ENCODE peak calls at places on chromosome 22, in six cellular contexts. R is CD4-positive, alpha-beta T cell; F is GM13977; Y is GM06990; M is Caco-2; A is body of pancreas. K is an unnamed sample.

GRCh38 chr22:27624705-27625104 is 176.9 kb downstream of the MN1 start:
- DNase-seq in R (no peak), F (no peak), Y (no peak), M (no peak), A (no peak), K (no peak)

GRCh38 chr22:41028841-41029240 is 63.6 kb upstream of the EP300 start:
- DNase-seq in R (no peak), F (no peak), Y (no peak), M (no peak), A (no peak), K (no peak)

GRCh38 chr22:38246692-38247091 is 26.1 kb downstream of the TMEM184B start:
- DNase-seq in R (no peak), F (no peak), Y (no peak), M (no peak), A (no peak), K (no peak)

GRCh38 chr22:27381552-27381951 is 420.0 kb downstream of the MN1 start:
- DNase-seq in R (no peak), F (no peak), Y (no peak), M (no peak), A (no peak), K (no peak)

GRCh38 chr22:33887173-33887572 is 33.1 kb downstream of the LARGE1 start:
- DNase-seq in R (no peak), F (no peak), Y (no peak), M (no peak), A (no peak), K (no peak)

GRCh38 chr22:29480512-29481264 is 670 bp downstream of the NEFH start:
- DNase-seq in R (no peak), F (no peak), Y (peak), M (no peak), A (no peak), K (peak)

GRCh38 chr22:29813563-29813962 is 24.5 kb downstream of the ASCC2 start:
- DNase-seq in R (no peak), F (no peak), Y (no peak), M (peak), A (no peak), K (no peak)

GRCh38 chr22:43110444-43110926 is at the start of gene BIK:
- DNase-seq in R (peak), F (peak), Y (peak), M (peak), A (peak), K (no peak)

GRCh38 chr22:42680648-42681047 is 31.5 kb upstream of the CYB5R3 start:
- DNase-seq in R (no peak), F (no peak), Y (no peak), M (no peak), A (no peak), K (no peak)

GRCh38 chr22:29820941-29821789 is 16.9 kb downstream of the ASCC2 start:
- DNase-seq in R (no peak), F (peak), Y (peak), M (peak), A (peak), K (no peak)

GRCh38 chr22:32618461-32619140 is 144.0 kb downstream of the FBXO7 start:
- DNase-seq in R (no peak), F (no peak), Y (no peak), M (no peak), A (no peak), K (no peak)

GRCh38 chr22:29689872-29690213 is 30.0 kb upstream of the CABP7 start:
- DNase-seq in R (peak), F (peak), Y (no peak), M (peak), A (peak), K (no peak)

GRCh38 chr22:42282252-42282942 is 11.9 kb upstream of the TCF20 start:
- DNase-seq in R (no peak), F (no peak), Y (no peak), M (no peak), A (no peak), K (no peak)

GRCh38 chr22:30250713-30251267 is 4.2 kb upstream of the LIF start:
- DNase-seq in R (no peak), F (no peak), Y (no peak), M (no peak), A (peak), K (no peak)

DNA sequence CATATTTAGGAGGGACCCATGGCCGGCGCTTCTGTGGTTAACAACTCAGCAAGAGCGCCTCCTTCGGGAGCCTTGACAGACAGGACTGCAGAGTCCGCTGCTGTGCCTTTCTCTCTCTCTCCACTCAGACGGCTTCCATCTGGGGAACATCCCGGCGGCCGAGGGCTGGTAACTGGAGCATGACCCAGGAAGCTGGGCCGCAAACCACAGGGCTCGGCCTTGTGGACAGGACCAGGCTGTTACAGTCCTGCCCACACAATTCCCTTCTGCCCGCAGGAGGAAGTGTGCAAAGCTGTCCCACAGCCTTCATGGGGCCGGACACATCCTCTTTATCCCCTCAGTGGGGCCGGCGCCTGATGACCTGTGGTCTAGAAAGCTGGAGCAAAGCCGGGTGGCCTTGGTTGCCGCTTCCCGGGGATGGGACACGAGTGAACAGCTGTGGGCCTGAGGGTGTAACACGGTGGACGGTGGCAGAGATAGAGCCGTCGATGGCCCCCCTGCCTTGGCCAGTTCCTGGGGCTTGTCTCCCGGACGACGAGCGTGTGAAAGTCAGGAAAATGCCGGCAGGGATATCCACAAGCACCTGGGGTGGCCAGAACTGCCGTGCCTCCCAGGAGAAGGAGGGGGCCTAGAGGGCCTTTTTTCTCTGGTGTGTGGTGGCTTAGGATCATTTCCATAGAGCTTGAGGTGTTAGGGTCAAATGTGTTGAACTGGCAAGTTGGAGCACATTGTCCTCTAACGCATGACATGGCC is 50.1 kb downstream of the FBLN1 start:
- DNase-seq in R (no peak), F (no peak), Y (no peak), M (no peak), A (peak), K (no peak)
- TF ChIP-seq CTCF in R (no peak), F (no peak), Y (no peak), M (no peak), A (no peak), K (no peak)

GRCh38 chr22:37077802-37078448 is 26.4 kb downstream of the KCTD17 start:
- DNase-seq in R (peak), F (peak), Y (peak), M (peak), A (peak), K (peak)

GRCh38 chr22:37079158-37079557 is 27.6 kb downstream of the KCTD17 start:
- DNase-seq in R (no peak), F (no peak), Y (no peak), M (no peak), A (no peak), K (no peak)

GRCh38 chr22:37080438-37080837 is 28.9 kb downstream of the KCTD17 start:
- DNase-seq in R (no peak), F (no peak), Y (no peak), M (no peak), A (no peak), K (no peak)

GRCh38 chr22:37080838-37081237 is 28.7 kb downstream of the TMPRSS6 start:
- DNase-seq in R (no peak), F (no peak), Y (no peak), M (no peak), A (no peak), K (no peak)

GRCh38 chr22:37079668-37080171 is 28.2 kb downstream of the KCTD17 start:
- DNase-seq in R (peak), F (no peak), Y (no peak), M (no peak), A (no peak), K (no peak)
- TF ChIP-seq CTCF in R (no peak), F (no peak), Y (no peak), M (no peak), A (no peak), K (no peak)

GRCh38 chr22:39661842-39662676 is 91.5 kb downstream of the CACNA1I start:
- DNase-seq in R (peak), F (peak), Y (no peak), M (peak), A (peak), K (no peak)

GRCh38 chr22:39661501-39661841 is 90.9 kb downstream of the CACNA1I start:
- DNase-seq in R (no peak), F (no peak), Y (no peak), M (no peak), A (no peak), K (no peak)

GRCh38 chr22:39663751-39664150 is 93.2 kb downstream of the CACNA1I start:
- DNase-seq in R (no peak), F (no peak), Y (no peak), M (no peak), A (no peak), K (no peak)

GRCh38 chr22:39664485-39665200 is 94.1 kb downstream of the CACNA1I start:
- DNase-seq in R (no peak), F (peak), Y (no peak), M (peak), A (no peak), K (no peak)

DNA sequence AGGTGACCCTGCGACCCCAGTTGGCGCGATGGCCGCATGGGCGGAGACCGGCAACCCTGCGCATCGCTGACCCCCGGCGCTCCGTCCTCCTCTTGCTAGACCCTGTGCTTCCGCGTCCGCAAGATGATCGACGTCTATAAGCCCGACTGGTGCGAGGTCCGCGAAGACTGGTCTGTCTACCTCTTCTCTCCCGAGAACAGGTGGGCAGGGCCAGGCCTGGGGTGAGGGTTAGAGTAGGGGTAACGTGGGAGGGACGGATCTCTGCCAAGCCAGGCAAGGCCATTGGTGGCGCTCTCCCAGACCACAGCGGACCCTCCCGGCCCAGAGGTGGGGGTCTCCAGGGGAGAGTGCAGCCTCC is 92.1 kb downstream of the CACNA1I start:
- DNase-seq in R (no peak), F (no peak), Y (no peak), M (no peak), A (no peak), K (no peak)
- TF ChIP-seq CTCF in R (no peak), F (no peak), Y (no peak), M (no peak), A (no peak), K (no peak)

DNA sequence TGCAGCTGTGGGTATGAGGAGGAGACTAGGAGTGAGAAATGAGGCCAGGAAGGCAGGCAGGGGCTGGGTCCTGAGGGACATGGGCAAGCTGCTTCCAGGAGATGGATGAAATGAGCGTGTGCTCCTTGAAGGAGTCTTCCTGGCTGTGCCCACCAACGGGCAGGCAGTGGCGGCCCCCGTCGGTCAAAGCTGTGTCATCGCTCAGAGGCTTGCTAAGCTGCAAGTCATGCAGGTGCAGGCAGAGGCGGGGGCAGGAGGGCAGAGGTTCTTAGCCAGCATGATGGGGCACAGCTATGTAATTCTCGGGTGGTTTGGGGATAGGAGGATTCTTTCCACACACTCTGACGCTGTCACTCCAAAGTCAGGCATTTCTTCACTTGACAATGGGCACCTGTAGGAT is 12.5 kb upstream of the PEX26 start:
- DNase-seq in R (no peak), F (no peak), Y (no peak), M (no peak), A (no peak), K (no peak)
- TF ChIP-seq CTCF in R (no peak), F (no peak), Y (no peak), M (no peak), A (no peak), K (no peak)

DNA sequence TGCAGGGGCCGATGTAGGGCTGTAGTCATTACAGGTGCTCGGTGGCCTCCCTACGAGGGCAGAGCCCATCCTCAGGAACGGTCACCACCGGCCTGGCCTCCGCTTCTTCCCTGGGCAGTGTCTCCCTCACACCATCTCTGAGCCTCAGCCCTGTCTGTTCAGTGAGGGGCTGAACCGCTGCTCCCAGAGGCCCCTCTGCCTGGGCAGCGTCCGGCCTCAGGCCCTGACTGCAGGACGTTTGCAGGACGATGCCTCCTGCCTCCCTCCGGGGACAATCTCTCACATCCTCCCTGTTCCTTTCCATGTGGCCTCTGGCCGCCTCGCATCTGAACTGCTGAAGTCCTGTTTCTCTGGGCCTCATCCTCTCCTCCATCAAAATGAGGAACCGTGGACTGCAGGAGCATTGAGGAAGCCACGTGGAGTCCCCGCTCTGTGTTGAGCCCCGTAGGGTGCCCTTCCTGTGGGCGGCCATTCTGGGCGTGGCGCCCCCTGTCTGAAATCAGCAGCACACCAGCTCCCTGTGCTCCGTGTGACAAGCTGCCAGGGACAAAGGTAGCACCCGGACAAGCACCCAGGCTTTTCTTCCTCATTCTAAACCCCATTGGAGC is 933.5 kb downstream of the BRD1 start:
- DNase-seq in R (no peak), F (no peak), Y (no peak), M (no peak), A (no peak), K (no peak)
- TF ChIP-seq CTCF in R (no peak), F (no peak), Y (no peak), M (no peak), A (no peak), K (no peak)

GRCh38 chr22:20175597-20175900 is 24.7 kb upstream of the CCDC188 start:
- DNase-seq in R (no peak), F (no peak), Y (no peak), M (no peak), A (no peak), K (no peak)
- TF ChIP-seq CTCF in R (no peak), F (no peak), Y (no peak), M (no peak), A (no peak), K (no peak)

DNA sequence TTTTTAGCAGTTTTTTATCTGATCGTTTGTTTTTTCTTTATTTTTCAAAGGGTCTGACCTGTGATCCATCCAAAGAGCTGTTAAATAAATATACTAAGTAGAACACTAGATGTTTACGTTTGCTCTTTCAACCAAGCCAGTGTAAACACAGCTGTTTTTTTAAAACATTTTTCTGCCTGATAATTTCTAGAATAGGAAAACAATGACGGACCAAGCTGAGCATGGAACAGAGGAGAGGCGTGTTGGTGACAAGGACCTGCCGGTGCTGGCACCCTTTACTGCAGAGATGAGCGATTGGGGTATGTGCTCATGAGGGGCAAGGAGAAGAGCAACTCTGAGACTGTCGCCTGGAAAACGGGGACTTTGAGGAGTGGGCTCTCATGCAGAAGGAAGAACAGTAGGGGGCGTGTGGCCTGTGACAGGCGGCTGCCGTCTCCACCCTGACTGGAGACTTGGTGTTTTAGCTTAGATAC is 28.6 kb upstream of the PANX2 start:
- DNase-seq in R (no peak), F (no peak), Y (no peak), M (peak), A (no peak), K (no peak)
- TF ChIP-seq CTCF in R (no peak), F (no peak), Y (peak), M (peak), A (no peak), K (peak)

GRCh38 chr22:24555496-24556253 is at the start of gene SNRPD3:
- DNase-seq in R (peak), F (peak), Y (peak), M (peak), A (peak), K (peak)
- TF ChIP-seq CTCF in R (no peak), F (no peak), Y (no peak), M (peak), A (peak), K (no peak)

DNA sequence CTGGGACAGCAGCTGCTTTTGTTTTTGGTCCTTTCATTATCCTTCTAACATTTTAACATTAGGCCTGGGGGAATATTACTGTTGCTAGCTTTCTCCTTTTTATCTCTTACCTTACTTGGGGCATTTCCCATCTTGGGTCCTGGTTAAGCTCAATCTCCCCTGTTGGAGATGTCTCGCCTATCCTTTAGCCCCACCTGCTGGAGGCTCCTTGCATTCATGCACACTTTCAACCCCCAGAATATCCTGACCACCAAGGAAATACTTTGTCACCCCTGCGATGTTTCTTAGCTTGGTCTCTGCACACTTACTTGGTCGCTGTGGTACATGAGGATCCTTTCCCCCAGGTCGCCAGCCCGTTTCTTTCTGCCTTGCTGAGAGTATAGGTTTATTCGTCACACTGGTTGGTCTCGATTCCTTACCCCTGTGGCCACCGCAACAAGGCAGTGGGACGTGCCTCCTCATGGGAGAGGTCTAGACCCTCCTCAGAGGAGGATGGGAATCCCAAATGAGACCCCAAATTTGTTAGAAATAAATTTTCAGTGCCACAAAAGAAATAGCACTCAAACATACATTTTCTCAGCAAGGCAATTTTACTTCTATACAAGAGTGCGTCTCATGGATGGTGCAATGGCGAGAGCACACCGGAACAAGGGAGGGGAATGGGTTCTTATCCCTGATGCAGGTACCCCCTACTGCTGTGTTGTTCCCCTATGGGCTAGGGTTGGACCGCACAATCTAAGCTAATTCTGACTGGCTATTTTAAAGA is 5.4 kb upstream of the TXN2 start:
- DNase-seq in R (peak), F (no peak), Y (no peak), M (peak), A (peak), K (no peak)
- TF ChIP-seq CTCF in R (peak), F (peak), Y (peak), M (peak), A (peak), K (peak)

GRCh38 chr22:21984793-21985192 is 2.2 kb upstream of the TOP3B start:
- DNase-seq in R (no peak), F (peak), Y (no peak), M (peak), A (no peak), K (no peak)
- TF ChIP-seq CTCF in R (no peak), F (peak), Y (peak), M (no peak), A (no peak), K (peak)